ENCODE peak calls at places on chromosomes 1 and 21, in five cellular contexts. One of them, this sample, is unnamed.
A peak's percentile ranks its signal among the peaks of the same experiment; 100 is the strongest.

GRCh38 chr1:150233359-150234308 is 2.3 kb downstream of the ANP32E start:
- DNase-seq in substantia nigra: no peak
- DNase-seq in pancreas: no peak
- DNase-seq in HFF-Myc: no peak
- DNase-seq in foreskin fibroblast: peak; percentile 47
- DNase-seq in this sample: peak; percentile 17

GRCh38 chr1:12184008-12184681 is 17.4 kb downstream of the TNFRSF1B start:
- DNase-seq in substantia nigra: peak; percentile 33
- DNase-seq in pancreas: peak; percentile 35
- DNase-seq in HFF-Myc: no peak
- DNase-seq in foreskin fibroblast: peak; percentile 66
- DNase-seq in this sample: peak; percentile 21

GRCh38 chr1:74193908-74194307 is 4.1 kb downstream of the LRRIQ3 start:
- DNase-seq in substantia nigra: no peak
- DNase-seq in pancreas: no peak
- DNase-seq in HFF-Myc: no peak
- DNase-seq in foreskin fibroblast: peak; percentile 71
- DNase-seq in this sample: no peak

GRCh38 chr1:61642475-61643232 is 82.3 kb downstream of the TM2D1 start:
- DNase-seq in substantia nigra: no peak
- DNase-seq in pancreas: no peak
- DNase-seq in HFF-Myc: no peak
- DNase-seq in foreskin fibroblast: no peak
- DNase-seq in this sample: no peak

GRCh38 chr1:47175227-47175934 is 14.5 kb downstream of the PDZK1IP1 start:
- DNase-seq in substantia nigra: no peak
- DNase-seq in pancreas: no peak
- DNase-seq in HFF-Myc: no peak
- DNase-seq in foreskin fibroblast: peak; percentile 74
- DNase-seq in this sample: peak; percentile 56

GRCh38 chr1:168771104-168771630 is 42.2 kb upstream of the DPT start:
- DNase-seq in substantia nigra: no peak
- DNase-seq in pancreas: no peak
- DNase-seq in HFF-Myc: no peak
- DNase-seq in foreskin fibroblast: no peak
- DNase-seq in this sample: no peak

GRCh38 chr1:170716835-170717429 is 53.0 kb downstream of the PRRX1 start:
- DNase-seq in substantia nigra: no peak
- DNase-seq in pancreas: no peak
- DNase-seq in HFF-Myc: no peak
- DNase-seq in foreskin fibroblast: no peak
- DNase-seq in this sample: no peak

GRCh38 chr1:3313579-3313955 is 140.9 kb upstream of the ARHGEF16 start:
- DNase-seq in substantia nigra: peak; percentile 25
- DNase-seq in pancreas: peak; percentile 71
- DNase-seq in HFF-Myc: peak; percentile 82
- DNase-seq in foreskin fibroblast: peak; percentile 95
- DNase-seq in this sample: peak; percentile 81

GRCh38 chr1:197464039-197464438 is 196.0 kb downstream of the CRB1 start:
- DNase-seq in substantia nigra: no peak
- DNase-seq in pancreas: peak; percentile 18
- DNase-seq in HFF-Myc: peak; percentile 30
- DNase-seq in foreskin fibroblast: peak; percentile 72
- DNase-seq in this sample: no peak

GRCh38 chr1:25037174-25038074 is 107.3 kb upstream of the RUNX3 start:
- DNase-seq in substantia nigra: no peak
- DNase-seq in pancreas: no peak
- DNase-seq in HFF-Myc: no peak
- DNase-seq in foreskin fibroblast: peak; percentile 25
- DNase-seq in this sample: no peak

GRCh38 chr1:19484793-19485361 is 462 bp downstream of the CAPZB start:
- DNase-seq in substantia nigra: no peak
- DNase-seq in pancreas: peak; percentile 39
- DNase-seq in HFF-Myc: no peak
- DNase-seq in foreskin fibroblast: no peak
- DNase-seq in this sample: no peak

GRCh38 chr21:45248893-45249381 is 38.8 kb downstream of the POFUT2 start:
- DNase-seq in substantia nigra: no peak
- DNase-seq in pancreas: no peak
- DNase-seq in HFF-Myc: no peak
- DNase-seq in foreskin fibroblast: peak; percentile 56
- DNase-seq in this sample: peak; percentile 3

GRCh38 chr1:54709547-54710292 is 5.9 kb upstream of the TTC4 start:
- DNase-seq in substantia nigra: no peak
- DNase-seq in pancreas: no peak
- DNase-seq in HFF-Myc: no peak
- DNase-seq in foreskin fibroblast: no peak
- DNase-seq in this sample: no peak

GRCh38 chr21:29189358-29189757 is 58.9 kb downstream of the MAP3K7CL start:
- DNase-seq in substantia nigra: no peak
- DNase-seq in pancreas: no peak
- DNase-seq in HFF-Myc: no peak
- DNase-seq in foreskin fibroblast: peak; percentile 59
- DNase-seq in this sample: no peak

GRCh38 chr1:4654764-4655673 is 610 bp downstream of the AJAP1 start:
- DNase-seq in substantia nigra: no peak
- DNase-seq in pancreas: no peak
- DNase-seq in HFF-Myc: no peak
- DNase-seq in foreskin fibroblast: peak; percentile 8
- DNase-seq in this sample: no peak

GRCh38 chr21:46091631-46092025 is 6.3 kb upstream of the COL6A2 start:
- DNase-seq in substantia nigra: no peak
- DNase-seq in pancreas: no peak
- DNase-seq in HFF-Myc: no peak
- DNase-seq in foreskin fibroblast: no peak
- DNase-seq in this sample: no peak

GRCh38 chr1:160123726-160124125 is 8.2 kb downstream of the ATP1A2 start:
- DNase-seq in substantia nigra: no peak
- DNase-seq in pancreas: no peak
- DNase-seq in HFF-Myc: no peak
- DNase-seq in foreskin fibroblast: no peak
- DNase-seq in this sample: no peak

GRCh38 chr1:24190970-24191570 is 4.0 kb upstream of the IFNLR1 start:
- DNase-seq in substantia nigra: no peak
- DNase-seq in pancreas: no peak
- DNase-seq in HFF-Myc: no peak
- DNase-seq in foreskin fibroblast: no peak
- DNase-seq in this sample: no peak

GRCh38 chr1:164728719-164729118 is 169.7 kb downstream of the PBX1 start:
- DNase-seq in substantia nigra: no peak
- DNase-seq in pancreas: no peak
- DNase-seq in HFF-Myc: no peak
- DNase-seq in foreskin fibroblast: no peak
- DNase-seq in this sample: no peak

GRCh38 chr1:7620196-7620595 is 150.9 kb upstream of the VAMP3 start:
- DNase-seq in substantia nigra: no peak
- DNase-seq in pancreas: no peak
- DNase-seq in HFF-Myc: no peak
- DNase-seq in foreskin fibroblast: no peak
- DNase-seq in this sample: no peak

GRCh38 chr1:98371767-98372166 is 289.8 kb upstream of the SNX7 start:
- DNase-seq in substantia nigra: no peak
- DNase-seq in pancreas: no peak
- DNase-seq in HFF-Myc: no peak
- DNase-seq in foreskin fibroblast: peak; percentile 21
- DNase-seq in this sample: no peak

GRCh38 chr1:17826165-17826488 is 71.0 kb downstream of the ACTL8 start:
- DNase-seq in substantia nigra: no peak
- DNase-seq in pancreas: peak; percentile 19
- DNase-seq in HFF-Myc: no peak
- DNase-seq in foreskin fibroblast: peak; percentile 51
- DNase-seq in this sample: no peak

GRCh38 chr1:177567393-177567792 is 396.6 kb downstream of the BRINP2 start:
- DNase-seq in substantia nigra: no peak
- DNase-seq in pancreas: no peak
- DNase-seq in HFF-Myc: no peak
- DNase-seq in foreskin fibroblast: peak; percentile 48
- DNase-seq in this sample: no peak

GRCh38 chr1:25520446-25521061 is 22.9 kb upstream of the LDLRAP1 start:
- DNase-seq in substantia nigra: no peak
- DNase-seq in pancreas: peak; percentile 38
- DNase-seq in HFF-Myc: peak; percentile 21
- DNase-seq in foreskin fibroblast: peak; percentile 87
- DNase-seq in this sample: peak; percentile 71

GRCh38 chr1:60213253-60213652 is 139.7 kb upstream of the C1orf87 start:
- DNase-seq in substantia nigra: no peak
- DNase-seq in pancreas: no peak
- DNase-seq in HFF-Myc: no peak
- DNase-seq in foreskin fibroblast: no peak
- DNase-seq in this sample: no peak

GRCh38 chr21:35609263-35609662 is 451.1 kb downstream of the SETD4 start:
- DNase-seq in substantia nigra: no peak
- DNase-seq in pancreas: no peak
- DNase-seq in HFF-Myc: no peak
- DNase-seq in foreskin fibroblast: no peak
- DNase-seq in this sample: no peak

GRCh38 chr1:216247937-216248336 is 175.3 kb downstream of the USH2A start:
- DNase-seq in substantia nigra: no peak
- DNase-seq in pancreas: no peak
- DNase-seq in HFF-Myc: no peak
- DNase-seq in foreskin fibroblast: no peak
- DNase-seq in this sample: no peak

GRCh38 chr1:74673351-74674111 is at the start of gene ERICH3:
- DNase-seq in substantia nigra: no peak
- DNase-seq in pancreas: no peak
- DNase-seq in HFF-Myc: no peak
- DNase-seq in foreskin fibroblast: peak; percentile 30
- DNase-seq in this sample: no peak

GRCh38 chr1:113416515-113416914 is 26.2 kb downstream of the MAGI3 start:
- DNase-seq in substantia nigra: no peak
- DNase-seq in pancreas: no peak
- DNase-seq in HFF-Myc: no peak
- DNase-seq in foreskin fibroblast: no peak
- DNase-seq in this sample: no peak

GRCh38 chr1:15559189-15559815 is 25.5 kb downstream of the AGMAT start:
- DNase-seq in substantia nigra: no peak
- DNase-seq in pancreas: no peak
- DNase-seq in HFF-Myc: no peak
- DNase-seq in foreskin fibroblast: no peak
- DNase-seq in this sample: peak; percentile 56

GRCh38 chr21:39613029-39613934 is 542 bp downstream of the B3GALT5 start:
- DNase-seq in substantia nigra: no peak
- DNase-seq in pancreas: no peak
- DNase-seq in HFF-Myc: no peak
- DNase-seq in foreskin fibroblast: peak; percentile 56
- DNase-seq in this sample: no peak

GRCh38 chr1:51044834-51045233 is 57.2 kb upstream of the C1orf185 start:
- DNase-seq in substantia nigra: no peak
- DNase-seq in pancreas: no peak
- DNase-seq in HFF-Myc: no peak
- DNase-seq in foreskin fibroblast: peak; percentile 9
- DNase-seq in this sample: no peak

GRCh38 chr1:74162333-74162732 is 35.6 kb downstream of the LRRIQ3 start:
- DNase-seq in substantia nigra: no peak
- DNase-seq in pancreas: no peak
- DNase-seq in HFF-Myc: no peak
- DNase-seq in foreskin fibroblast: no peak
- DNase-seq in this sample: no peak

GRCh38 chr1:209674957-209675566 is at the start of gene G0S2:
- DNase-seq in substantia nigra: peak; percentile 47
- DNase-seq in pancreas: peak; percentile 84
- DNase-seq in HFF-Myc: no peak
- DNase-seq in foreskin fibroblast: peak; percentile 70
- DNase-seq in this sample: peak; percentile 39

GRCh38 chr1:109198043-109198695 is 15.5 kb upstream of the SARS1 start:
- DNase-seq in substantia nigra: no peak
- DNase-seq in pancreas: no peak
- DNase-seq in HFF-Myc: peak; percentile 52
- DNase-seq in foreskin fibroblast: peak; percentile 89
- DNase-seq in this sample: no peak

GRCh38 chr21:45292399-45293213 is 4.9 kb upstream of the POFUT2 start:
- DNase-seq in substantia nigra: peak; percentile 74
- DNase-seq in pancreas: peak; percentile 77
- DNase-seq in HFF-Myc: peak; percentile 66
- DNase-seq in foreskin fibroblast: peak; percentile 95
- DNase-seq in this sample: peak; percentile 72

This sample was measured in prostate gland.